ENCODE peak calls at places on chromosomes 11 and 22, in five cellular contexts. M is GM19239, G is NCI-H460, K is DMS79 treated with DMSO at 0.1 percent for 48 hours, A is fibroblast of the aortic adventitia. T is an unnamed sample.

GRCh38 chr11:83816572-83817187 is 530.5 kb upstream of the CCDC90B start:
- DNase-seq in M (no peak), K (no peak), A (peak), G (peak), T (peak)

GRCh38 chr11:13717331-13717730 is 48.9 kb downstream of the FAR1 start:
- DNase-seq in G (no peak), A (peak), K (no peak), M (no peak), T (no peak)

GRCh38 chr11:61805146-61805545 is 11.7 kb downstream of the FADS1 start:
- DNase-seq in K (no peak), A (no peak), M (no peak), G (no peak), T (no peak)

GRCh38 chr22:50701428-50702154 is 29.0 kb downstream of the SHANK3 start:
- DNase-seq in A (no peak), K (no peak), G (no peak), M (no peak), T (no peak)

GRCh38 chr22:39439170-39439569 is 17.6 kb upstream of the MGAT3 start:
- DNase-seq in M (no peak), K (no peak), A (peak), G (peak), T (no peak)

GRCh38 chr11:47358731-47359051 is 6.2 kb upstream of the MYBPC3 start:
- DNase-seq in A (no peak), K (no peak), M (no peak), G (no peak), T (no peak)

GRCh38 chr11:131748146-131749050 is 378.0 kb downstream of the NTM start:
- DNase-seq in A (peak), K (peak), M (peak), G (peak), T (peak)

GRCh38 chr11:123286761-123287160 is 91.7 kb upstream of the CLMP start:
- DNase-seq in A (peak), K (no peak), G (no peak), M (no peak), T (no peak)

GRCh38 chr11:106714179-106714578 is 304.1 kb downstream of the GUCY1A2 start:
- DNase-seq in M (no peak), K (no peak), G (no peak), A (no peak), T (no peak)

GRCh38 chr22:30882974-30883533 is 85.5 kb downstream of the MORC2 start:
- DNase-seq in K (no peak), G (no peak), A (no peak), M (no peak), T (no peak)

GRCh38 chr11:34366522-34366921 is 8.7 kb upstream of the ABTB2 start:
- DNase-seq in K (peak), A (peak), G (peak), M (no peak), T (peak)

GRCh38 chr11:20156876-20157613 is 3.2 kb downstream of the DBX1 start:
- DNase-seq in A (no peak), K (no peak), G (no peak), M (no peak), T (no peak)

T was measured in NCI-H1092 treated with DMSO at 0.1 percent for 48 hours.